ENCODE peak calls at places on chromosomes 12 and 14, in five cellular contexts. One of them, this sample, is unnamed.

GRCh38 chr12:129696405-129696804 is 207.4 kb downstream of the TMEM132D start:
- DNase-seq in A549: no peak
- DNase-seq in transverse colon: no peak
- DNase-seq in kidney epithelial cell: no peak
- DNase-seq in BE2C: no peak
- DNase-seq in this sample: no peak

GRCh38 chr12:31773867-31774266 is 45.0 kb upstream of the AMN1 start:
- DNase-seq in A549: peak
- DNase-seq in transverse colon: no peak
- DNase-seq in kidney epithelial cell: no peak
- DNase-seq in BE2C: no peak
- DNase-seq in this sample: no peak

GRCh38 chr14:101721951-101722661 is 39.4 kb upstream of the PPP2R5C start:
- DNase-seq in A549: peak
- DNase-seq in transverse colon: peak
- DNase-seq in kidney epithelial cell: no peak
- DNase-seq in BE2C: no peak
- DNase-seq in this sample: no peak

GRCh38 chr12:12897286-12897685 is 5.9 kb downstream of the GPRC5A start:
- DNase-seq in A549: peak
- DNase-seq in transverse colon: no peak
- DNase-seq in kidney epithelial cell: no peak
- DNase-seq in BE2C: no peak
- DNase-seq in this sample: no peak

GRCh38 chr12:115771601-115772000 is 505.9 kb downstream of the MED13L start:
- DNase-seq in A549: no peak
- DNase-seq in transverse colon: no peak
- DNase-seq in kidney epithelial cell: no peak
- DNase-seq in BE2C: no peak
- DNase-seq in this sample: no peak

GRCh38 chr12:128682542-128683315 is 141.0 kb downstream of the SLC15A4 start:
- DNase-seq in A549: no peak
- DNase-seq in transverse colon: no peak
- DNase-seq in kidney epithelial cell: no peak
- DNase-seq in BE2C: no peak
- DNase-seq in this sample: no peak

GRCh38 chr14:104404922-104405321 is 174.6 kb upstream of the C14orf180 start:
- DNase-seq in A549: no peak
- DNase-seq in transverse colon: no peak
- DNase-seq in kidney epithelial cell: no peak
- DNase-seq in BE2C: no peak
- DNase-seq in this sample: no peak

GRCh38 chr12:119594772-119595445 is 1.3 kb downstream of the TMEM233 start:
- DNase-seq in A549: no peak
- DNase-seq in transverse colon: no peak
- DNase-seq in kidney epithelial cell: no peak
- DNase-seq in BE2C: no peak
- DNase-seq in this sample: no peak

GRCh38 chr12:124720019-124720686 is 143.5 kb downstream of the SCARB1 start:
- DNase-seq in A549: peak
- DNase-seq in transverse colon: no peak
- DNase-seq in kidney epithelial cell: peak
- DNase-seq in BE2C: peak
- DNase-seq in this sample: no peak

GRCh38 chr14:65239143-65239672 is 136.9 kb upstream of the MAX start:
- DNase-seq in A549: no peak
- DNase-seq in transverse colon: peak
- DNase-seq in kidney epithelial cell: no peak
- DNase-seq in BE2C: no peak
- DNase-seq in this sample: no peak

DNA sequence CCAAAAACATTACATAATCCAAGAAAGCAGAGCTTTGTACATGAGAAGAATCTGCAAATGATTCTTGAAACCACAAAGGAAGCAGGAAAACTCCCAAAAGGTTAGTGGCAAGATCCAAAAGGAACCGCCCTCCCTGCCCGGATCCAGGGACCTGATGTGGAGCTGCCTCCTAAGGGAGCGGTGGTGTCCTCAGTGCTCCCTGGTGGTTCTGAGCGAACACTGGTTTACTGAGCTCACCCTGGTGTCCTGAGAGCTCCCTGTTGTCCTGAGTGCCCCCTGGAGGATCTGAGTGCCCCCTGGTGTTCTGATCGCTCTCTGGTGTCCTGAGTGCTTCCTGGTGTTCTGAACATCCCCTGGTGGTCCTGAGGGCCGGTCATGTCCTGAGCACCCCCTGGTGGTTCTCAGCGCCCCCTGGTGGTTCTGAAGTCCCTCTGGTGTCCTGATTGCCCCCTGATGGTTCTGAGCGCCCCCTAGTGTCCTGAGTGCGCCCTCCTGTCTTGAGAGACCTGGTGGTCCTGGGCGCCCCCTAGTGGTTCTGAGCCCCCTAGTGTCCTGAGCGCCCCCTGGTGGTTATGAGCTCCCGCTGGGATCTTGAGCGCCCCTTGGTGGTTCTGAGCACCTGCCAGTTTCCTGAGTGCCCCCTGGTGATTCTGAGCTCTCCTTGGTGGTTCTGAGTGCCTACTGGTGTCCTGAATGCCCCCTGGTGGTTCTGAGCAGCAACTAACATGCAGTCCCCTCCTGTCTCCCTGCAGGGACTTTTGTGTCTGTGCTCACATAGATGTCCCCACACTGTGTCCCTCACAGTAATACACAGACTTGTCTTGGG is 891.1 kb downstream of the TMEM121 start:
- DNase-seq in A549: peak
- DNase-seq in transverse colon: peak
- DNase-seq in kidney epithelial cell: no peak
- DNase-seq in BE2C: peak
- DNase-seq in this sample: peak
- TF ChIP-seq CTCF in A549: peak
- TF ChIP-seq CTCF in transverse colon: peak
- TF ChIP-seq CTCF in kidney epithelial cell: peak
- TF ChIP-seq CTCF in BE2C: peak
- TF ChIP-seq CTCF in this sample: peak

GRCh38 chr12:2414810-2415567 is 362.2 kb downstream of the CACNA1C start:
- DNase-seq in A549: no peak
- DNase-seq in transverse colon: no peak
- DNase-seq in kidney epithelial cell: no peak
- DNase-seq in BE2C: no peak
- DNase-seq in this sample: no peak
- TF ChIP-seq CTCF in A549: no peak
- TF ChIP-seq CTCF in transverse colon: no peak
- TF ChIP-seq CTCF in kidney epithelial cell: no peak
- TF ChIP-seq CTCF in BE2C: no peak
- TF ChIP-seq CTCF in this sample: no peak

GRCh38 chr14:74920281-74920680 is 2.8 kb downstream of the RPS6KL1 start:
- DNase-seq in A549: no peak
- DNase-seq in transverse colon: no peak
- DNase-seq in kidney epithelial cell: no peak
- DNase-seq in BE2C: no peak
- DNase-seq in this sample: no peak

GRCh38 chr14:74924061-74924460 is 1.0 kb upstream of the RPS6KL1 start:
- DNase-seq in A549: no peak
- DNase-seq in transverse colon: no peak
- DNase-seq in kidney epithelial cell: no peak
- DNase-seq in BE2C: no peak
- DNase-seq in this sample: no peak

GRCh38 chr14:74921987-74922751 is 891 bp downstream of the RPS6KL1 start:
- DNase-seq in A549: no peak
- DNase-seq in transverse colon: no peak
- DNase-seq in kidney epithelial cell: no peak
- DNase-seq in BE2C: no peak
- DNase-seq in this sample: no peak

GRCh38 chr14:74921053-74921620 is 1.9 kb downstream of the RPS6KL1 start:
- DNase-seq in A549: no peak
- DNase-seq in transverse colon: no peak
- DNase-seq in kidney epithelial cell: no peak
- DNase-seq in BE2C: no peak
- DNase-seq in this sample: no peak

DNA sequence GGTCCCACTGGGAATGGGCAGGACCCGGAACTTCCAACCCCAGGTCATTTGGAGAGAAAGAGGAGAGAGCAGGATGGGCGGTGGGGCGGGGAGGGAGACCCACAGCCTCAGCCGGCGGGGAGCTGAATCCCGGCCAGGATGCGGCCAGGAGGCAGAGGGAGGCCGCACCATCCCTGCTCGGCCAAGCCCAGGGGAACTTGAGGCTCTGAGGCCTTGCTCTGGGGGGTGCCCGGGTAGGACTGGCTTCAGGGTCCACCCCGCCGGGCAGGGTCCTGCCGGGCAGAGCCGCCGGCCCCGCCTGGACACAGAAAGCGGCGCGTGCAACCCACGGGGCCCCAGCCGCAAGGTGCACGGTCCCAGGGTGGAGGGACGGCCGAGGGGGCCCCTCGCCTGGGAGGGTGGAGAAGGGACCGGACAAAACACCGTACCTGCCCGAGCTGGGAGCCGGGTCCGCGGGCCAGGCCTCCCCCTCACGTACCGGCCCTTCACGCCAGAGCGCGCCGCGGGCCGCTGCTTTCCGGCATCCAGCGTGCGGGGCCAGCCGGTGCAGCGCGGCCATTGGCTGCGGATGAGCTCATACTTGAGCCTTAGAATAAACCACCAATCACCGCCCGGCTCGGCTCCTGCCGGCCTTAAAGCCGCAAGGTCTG is at the start of gene RPS6KL1:
- DNase-seq in A549: peak
- DNase-seq in transverse colon: peak
- DNase-seq in kidney epithelial cell: peak
- DNase-seq in BE2C: peak
- DNase-seq in this sample: peak
- TF ChIP-seq CTCF in A549: no peak
- TF ChIP-seq CTCF in transverse colon: no peak
- TF ChIP-seq CTCF in kidney epithelial cell: no peak
- TF ChIP-seq CTCF in BE2C: no peak
- TF ChIP-seq CTCF in this sample: no peak

GRCh38 chr12:50187084-50187900 is 20.1 kb upstream of the CERS5 start:
- DNase-seq in A549: no peak
- DNase-seq in transverse colon: no peak
- DNase-seq in kidney epithelial cell: no peak
- DNase-seq in BE2C: no peak
- DNase-seq in this sample: no peak
- TF ChIP-seq CTCF in A549: no peak
- TF ChIP-seq CTCF in transverse colon: no peak
- TF ChIP-seq CTCF in kidney epithelial cell: no peak
- TF ChIP-seq CTCF in BE2C: no peak
- TF ChIP-seq CTCF in this sample: no peak

DNA sequence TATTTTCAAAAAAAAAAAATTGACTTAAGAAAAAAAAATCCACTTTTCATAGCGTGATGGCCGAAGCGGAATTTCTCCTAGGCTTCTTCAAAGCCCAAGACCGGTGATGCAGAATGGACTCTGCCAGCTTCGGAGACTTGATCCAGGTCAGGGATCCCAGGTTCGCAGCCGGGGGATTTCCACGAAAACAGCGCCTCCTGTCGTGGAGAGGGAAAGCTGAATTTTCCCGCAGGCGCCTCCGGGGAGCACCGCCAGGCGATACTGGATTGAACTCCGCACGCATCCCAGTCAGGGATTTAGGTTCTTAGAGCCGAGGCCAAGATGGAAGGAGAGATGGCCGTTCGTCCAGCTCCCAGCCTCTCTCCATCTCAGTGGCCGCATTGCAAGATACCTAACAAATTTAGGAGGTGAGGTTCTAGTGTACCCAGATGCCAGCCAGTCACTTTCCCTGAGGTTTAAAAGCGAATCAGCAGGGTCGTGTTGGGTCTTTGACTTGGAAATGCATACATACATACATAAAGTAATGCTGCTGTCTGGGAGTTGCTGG is 2.2 kb downstream of the TTC6 start:
- DNase-seq in A549: peak
- DNase-seq in transverse colon: peak
- DNase-seq in kidney epithelial cell: no peak
- DNase-seq in BE2C: no peak
- DNase-seq in this sample: no peak
- TF ChIP-seq CTCF in A549: peak
- TF ChIP-seq CTCF in transverse colon: peak
- TF ChIP-seq CTCF in kidney epithelial cell: peak
- TF ChIP-seq CTCF in BE2C: peak
- TF ChIP-seq CTCF in this sample: no peak

GRCh38 chr12:92827836-92828431 is 101.2 kb downstream of the EEA1 start:
- DNase-seq in A549: peak
- DNase-seq in transverse colon: peak
- DNase-seq in kidney epithelial cell: no peak
- DNase-seq in BE2C: peak
- DNase-seq in this sample: no peak
- TF ChIP-seq CTCF in A549: peak
- TF ChIP-seq CTCF in transverse colon: peak
- TF ChIP-seq CTCF in kidney epithelial cell: peak
- TF ChIP-seq CTCF in BE2C: peak
- TF ChIP-seq CTCF in this sample: no peak

GRCh38 chr12:64506955-64507354 is 55.0 kb downstream of the TBK1 start:
- DNase-seq in A549: no peak
- DNase-seq in transverse colon: no peak
- DNase-seq in kidney epithelial cell: no peak
- DNase-seq in BE2C: no peak
- DNase-seq in this sample: no peak
- TF ChIP-seq CTCF in A549: no peak
- TF ChIP-seq CTCF in transverse colon: no peak
- TF ChIP-seq CTCF in kidney epithelial cell: no peak
- TF ChIP-seq CTCF in BE2C: no peak
- TF ChIP-seq CTCF in this sample: no peak

GRCh38 chr14:51547260-51547659 is 104.5 kb upstream of the FRMD6 start:
- DNase-seq in A549: peak
- DNase-seq in transverse colon: peak
- DNase-seq in kidney epithelial cell: peak
- DNase-seq in BE2C: peak
- DNase-seq in this sample: no peak
- TF ChIP-seq CTCF in A549: no peak
- TF ChIP-seq CTCF in transverse colon: no peak
- TF ChIP-seq CTCF in kidney epithelial cell: no peak
- TF ChIP-seq CTCF in BE2C: no peak
- TF ChIP-seq CTCF in this sample: no peak